ENCODE peak calls at places on chromosomes 3 and 15, in eight cellular contexts. One of them, this sample, is unnamed.
A peak's percentile ranks its signal among the peaks of the same experiment; 100 is the strongest.

GRCh38 chr15:73504885-73505284 is 61.9 kb downstream of the REC114 start:
- DNase-seq in activated CD4-positive, alpha-beta T cell treated with anti-CD3 and anti-CD28 coated beads for 1 hour: no peak
- DNase-seq in breast epithelium: no peak
- DNase-seq in esophagus squamous epithelium: no peak
- DNase-seq in AG20443: no peak
- DNase-seq in D341Med: no peak
- DNase-seq in cardiac septum: no peak
- DNase-seq in GM03348: no peak
- DNase-seq in this sample: no peak

GRCh38 chr3:155012584-155012983 is 67.5 kb upstream of the MME start:
- DNase-seq in activated CD4-positive, alpha-beta T cell treated with anti-CD3 and anti-CD28 coated beads for 1 hour: no peak
- DNase-seq in breast epithelium: no peak
- DNase-seq in esophagus squamous epithelium: no peak
- DNase-seq in AG20443: no peak
- DNase-seq in D341Med: no peak
- DNase-seq in cardiac septum: no peak
- DNase-seq in GM03348: no peak
- DNase-seq in this sample: no peak

GRCh38 chr15:82952156-82953081 is at the start of gene HOMER2:
- DNase-seq in activated CD4-positive, alpha-beta T cell treated with anti-CD3 and anti-CD28 coated beads for 1 hour: no peak
- DNase-seq in breast epithelium: peak; percentile 57
- DNase-seq in esophagus squamous epithelium: no peak
- DNase-seq in AG20443: peak; percentile 83
- DNase-seq in D341Med: peak; percentile 94
- DNase-seq in cardiac septum: no peak
- DNase-seq in GM03348: peak; percentile 82
- DNase-seq in this sample: peak; percentile 29

GRCh38 chr15:59326856-59327255 is 45.8 kb downstream of the MYO1E start:
- DNase-seq in activated CD4-positive, alpha-beta T cell treated with anti-CD3 and anti-CD28 coated beads for 1 hour: no peak
- DNase-seq in breast epithelium: no peak
- DNase-seq in esophagus squamous epithelium: no peak
- DNase-seq in AG20443: no peak
- DNase-seq in D341Med: no peak
- DNase-seq in cardiac septum: no peak
- DNase-seq in GM03348: no peak
- DNase-seq in this sample: no peak

GRCh38 chr3:122789585-122790273 is 3.9 kb downstream of the HSPBAP1 start:
- DNase-seq in activated CD4-positive, alpha-beta T cell treated with anti-CD3 and anti-CD28 coated beads for 1 hour: no peak
- DNase-seq in breast epithelium: no peak
- DNase-seq in esophagus squamous epithelium: no peak
- DNase-seq in AG20443: no peak
- DNase-seq in D341Med: no peak
- DNase-seq in cardiac septum: no peak
- DNase-seq in GM03348: no peak
- DNase-seq in this sample: no peak

GRCh38 chr15:42228036-42228435 is 19.9 kb upstream of the VPS39 start:
- DNase-seq in activated CD4-positive, alpha-beta T cell treated with anti-CD3 and anti-CD28 coated beads for 1 hour: no peak
- DNase-seq in breast epithelium: no peak
- DNase-seq in esophagus squamous epithelium: no peak
- DNase-seq in AG20443: no peak
- DNase-seq in D341Med: no peak
- DNase-seq in cardiac septum: no peak
- DNase-seq in GM03348: no peak
- DNase-seq in this sample: no peak

GRCh38 chr15:89971592-89971997 is 29.5 kb upstream of the ZNF710 start:
- DNase-seq in activated CD4-positive, alpha-beta T cell treated with anti-CD3 and anti-CD28 coated beads for 1 hour: peak; percentile 10
- DNase-seq in breast epithelium: peak; percentile 54
- DNase-seq in esophagus squamous epithelium: no peak
- DNase-seq in AG20443: peak; percentile 86
- DNase-seq in D341Med: peak; percentile 79
- DNase-seq in cardiac septum: no peak
- DNase-seq in GM03348: peak; percentile 80
- DNase-seq in this sample: peak; percentile 53

GRCh38 chr3:38029400-38030125 is at the start of gene PLCD1:
- DNase-seq in activated CD4-positive, alpha-beta T cell treated with anti-CD3 and anti-CD28 coated beads for 1 hour: no peak
- DNase-seq in breast epithelium: peak; percentile 73
- DNase-seq in esophagus squamous epithelium: no peak
- DNase-seq in AG20443: peak; percentile 93
- DNase-seq in D341Med: peak; percentile 63
- DNase-seq in cardiac septum: peak; percentile 84
- DNase-seq in GM03348: peak; percentile 95
- DNase-seq in this sample: peak; percentile 57

GRCh38 chr15:36579792-36580431 is 486 bp downstream of the CDIN1 start:
- DNase-seq in activated CD4-positive, alpha-beta T cell treated with anti-CD3 and anti-CD28 coated beads for 1 hour: no peak
- DNase-seq in breast epithelium: no peak
- DNase-seq in esophagus squamous epithelium: no peak
- DNase-seq in AG20443: no peak
- DNase-seq in D341Med: no peak
- DNase-seq in cardiac septum: peak; percentile 76
- DNase-seq in GM03348: no peak
- DNase-seq in this sample: no peak

GRCh38 chr3:96466441-96466840 is 348.0 kb upstream of the EPHA6 start:
- DNase-seq in activated CD4-positive, alpha-beta T cell treated with anti-CD3 and anti-CD28 coated beads for 1 hour: no peak
- DNase-seq in breast epithelium: no peak
- DNase-seq in esophagus squamous epithelium: no peak
- DNase-seq in AG20443: no peak
- DNase-seq in D341Med: no peak
- DNase-seq in cardiac septum: no peak
- DNase-seq in GM03348: no peak
- DNase-seq in this sample: no peak

GRCh38 chr3:42518800-42519567 is 16.5 kb downstream of the VIPR1 start:
- DNase-seq in activated CD4-positive, alpha-beta T cell treated with anti-CD3 and anti-CD28 coated beads for 1 hour: no peak
- DNase-seq in breast epithelium: no peak
- DNase-seq in esophagus squamous epithelium: no peak
- DNase-seq in AG20443: no peak
- DNase-seq in D341Med: no peak
- DNase-seq in cardiac septum: no peak
- DNase-seq in GM03348: no peak
- DNase-seq in this sample: no peak

GRCh38 chr3:128194843-128195242 is 41.6 kb downstream of the EEFSEC start:
- DNase-seq in activated CD4-positive, alpha-beta T cell treated with anti-CD3 and anti-CD28 coated beads for 1 hour: no peak
- DNase-seq in breast epithelium: no peak
- DNase-seq in esophagus squamous epithelium: no peak
- DNase-seq in AG20443: no peak
- DNase-seq in D341Med: no peak
- DNase-seq in cardiac septum: no peak
- DNase-seq in GM03348: no peak
- DNase-seq in this sample: no peak

GRCh38 chr15:73601449-73602425 is 31.5 kb downstream of the NPTN start:
- DNase-seq in activated CD4-positive, alpha-beta T cell treated with anti-CD3 and anti-CD28 coated beads for 1 hour: no peak
- DNase-seq in breast epithelium: peak; percentile 61
- DNase-seq in esophagus squamous epithelium: no peak
- DNase-seq in AG20443: peak; percentile 51
- DNase-seq in D341Med: peak; percentile 46
- DNase-seq in cardiac septum: no peak
- DNase-seq in GM03348: peak; percentile 53
- DNase-seq in this sample: peak; percentile 58

GRCh38 chr3:118808743-118809142 is 225.9 kb downstream of the IGSF11 start:
- DNase-seq in activated CD4-positive, alpha-beta T cell treated with anti-CD3 and anti-CD28 coated beads for 1 hour: no peak
- DNase-seq in breast epithelium: no peak
- DNase-seq in esophagus squamous epithelium: no peak
- DNase-seq in AG20443: no peak
- DNase-seq in D341Med: no peak
- DNase-seq in cardiac septum: no peak
- DNase-seq in GM03348: no peak
- DNase-seq in this sample: no peak

GRCh38 chr3:157098823-157099185 is 61.1 kb downstream of the CCNL1 start:
- DNase-seq in activated CD4-positive, alpha-beta T cell treated with anti-CD3 and anti-CD28 coated beads for 1 hour: no peak
- DNase-seq in breast epithelium: no peak
- DNase-seq in esophagus squamous epithelium: no peak
- DNase-seq in AG20443: peak; percentile 73
- DNase-seq in D341Med: no peak
- DNase-seq in cardiac septum: no peak
- DNase-seq in GM03348: peak; percentile 82
- DNase-seq in this sample: no peak

GRCh38 chr3:72997421-72997961 is 880 bp downstream of the PPP4R2 start:
- DNase-seq in activated CD4-positive, alpha-beta T cell treated with anti-CD3 and anti-CD28 coated beads for 1 hour: peak; percentile 13
- DNase-seq in breast epithelium: no peak
- DNase-seq in esophagus squamous epithelium: no peak
- DNase-seq in AG20443: peak; percentile 41
- DNase-seq in D341Med: peak; percentile 50
- DNase-seq in cardiac septum: no peak
- DNase-seq in GM03348: peak; percentile 51
- DNase-seq in this sample: no peak

GRCh38 chr15:94042163-94042954 is 189.0 kb upstream of the MCTP2 start:
- DNase-seq in activated CD4-positive, alpha-beta T cell treated with anti-CD3 and anti-CD28 coated beads for 1 hour: no peak
- DNase-seq in breast epithelium: no peak
- DNase-seq in esophagus squamous epithelium: no peak
- DNase-seq in AG20443: peak; percentile 64
- DNase-seq in D341Med: no peak
- DNase-seq in cardiac septum: no peak
- DNase-seq in GM03348: no peak
- DNase-seq in this sample: no peak

GRCh38 chr3:183812746-183813445 is 12.5 kb downstream of the MAP6D1 start:
- DNase-seq in activated CD4-positive, alpha-beta T cell treated with anti-CD3 and anti-CD28 coated beads for 1 hour: no peak
- DNase-seq in breast epithelium: no peak
- DNase-seq in esophagus squamous epithelium: no peak
- DNase-seq in AG20443: peak; percentile 7
- DNase-seq in D341Med: no peak
- DNase-seq in cardiac septum: peak; percentile 43
- DNase-seq in GM03348: no peak
- DNase-seq in this sample: peak; percentile 79

This sample was measured in prostate gland.